ENCODE peak calls at places on chromosomes 13 and 19, in seven cellular contexts. One of them, this sample, is unnamed.

GRCh38 chr19:19342086-19343015 is 21.7 kb downstream of the MAU2 start:
- DNase-seq in adipocyte: peak; percentile 79
- DNase-seq in astrocyte of the cerebellum: peak; percentile 16
- DNase-seq in nucleus accumbens: no peak
- DNase-seq in ELR: peak; percentile 67
- DNase-seq in IMR-90: peak; percentile 46
- DNase-seq in activated effector memory CD4-positive, alpha-beta T cell treated with anti-CD3 and anti-CD28 coated beads, Interleukin-2, amount 50 U/mL, for 16 hours: peak; percentile 69
- DNase-seq in this sample: peak; percentile 20

GRCh38 chr13:106246817-106247216 is 288.6 kb downstream of the EFNB2 start:
- DNase-seq in ELR: no peak
- DNase-seq in adipocyte: no peak
- DNase-seq in activated effector memory CD4-positive, alpha-beta T cell treated with anti-CD3 and anti-CD28 coated beads, Interleukin-2, amount 50 U/mL, for 16 hours: no peak
- DNase-seq in nucleus accumbens: no peak
- DNase-seq in IMR-90: no peak
- DNase-seq in astrocyte of the cerebellum: no peak
- DNase-seq in this sample: no peak

GRCh38 chr19:33988601-33989000 is 183.7 kb upstream of the LSM14A start:
- DNase-seq in nucleus accumbens: no peak
- DNase-seq in astrocyte of the cerebellum: no peak
- DNase-seq in adipocyte: no peak
- DNase-seq in IMR-90: peak; percentile 1
- DNase-seq in ELR: peak; percentile 3
- DNase-seq in activated effector memory CD4-positive, alpha-beta T cell treated with anti-CD3 and anti-CD28 coated beads, Interleukin-2, amount 50 U/mL, for 16 hours: no peak
- DNase-seq in this sample: no peak

GRCh38 chr19:42114412-42114811 is 17.8 kb downstream of the POU2F2 start:
- DNase-seq in nucleus accumbens: no peak
- DNase-seq in astrocyte of the cerebellum: no peak
- DNase-seq in activated effector memory CD4-positive, alpha-beta T cell treated with anti-CD3 and anti-CD28 coated beads, Interleukin-2, amount 50 U/mL, for 16 hours: no peak
- DNase-seq in IMR-90: no peak
- DNase-seq in adipocyte: no peak
- DNase-seq in ELR: peak; percentile 40
- DNase-seq in this sample: peak; percentile 77

GRCh38 chr13:39888865-39889810 is 233.7 kb downstream of the COG6 start:
- DNase-seq in activated effector memory CD4-positive, alpha-beta T cell treated with anti-CD3 and anti-CD28 coated beads, Interleukin-2, amount 50 U/mL, for 16 hours: no peak
- DNase-seq in adipocyte: no peak
- DNase-seq in IMR-90: no peak
- DNase-seq in astrocyte of the cerebellum: no peak
- DNase-seq in nucleus accumbens: no peak
- DNase-seq in ELR: no peak
- DNase-seq in this sample: no peak

GRCh38 chr13:42545842-42546241 is 28.1 kb upstream of the TNFSF11 start:
- DNase-seq in IMR-90: no peak
- DNase-seq in astrocyte of the cerebellum: no peak
- DNase-seq in activated effector memory CD4-positive, alpha-beta T cell treated with anti-CD3 and anti-CD28 coated beads, Interleukin-2, amount 50 U/mL, for 16 hours: no peak
- DNase-seq in adipocyte: no peak
- DNase-seq in nucleus accumbens: no peak
- DNase-seq in ELR: no peak
- DNase-seq in this sample: no peak

GRCh38 chr19:38735257-38735686 is 9.0 kb downstream of the CAPN12 start:
- DNase-seq in astrocyte of the cerebellum: no peak
- DNase-seq in IMR-90: no peak
- DNase-seq in ELR: no peak
- DNase-seq in nucleus accumbens: no peak
- DNase-seq in adipocyte: no peak
- DNase-seq in activated effector memory CD4-positive, alpha-beta T cell treated with anti-CD3 and anti-CD28 coated beads, Interleukin-2, amount 50 U/mL, for 16 hours: peak; percentile 77
- DNase-seq in this sample: no peak

GRCh38 chr19:46850228-46851203 is at the start of gene AP2S1:
- DNase-seq in activated effector memory CD4-positive, alpha-beta T cell treated with anti-CD3 and anti-CD28 coated beads, Interleukin-2, amount 50 U/mL, for 16 hours: peak; percentile 97
- DNase-seq in IMR-90: peak; percentile 99
- DNase-seq in adipocyte: peak; percentile 99
- DNase-seq in ELR: peak; percentile 99
- DNase-seq in nucleus accumbens: peak; percentile 96
- DNase-seq in astrocyte of the cerebellum: peak; percentile 99
- DNase-seq in this sample: peak; percentile 95

GRCh38 chr13:103895835-103896520 is 829.8 kb upstream of the SLC10A2 start:
- DNase-seq in adipocyte: no peak
- DNase-seq in astrocyte of the cerebellum: no peak
- DNase-seq in nucleus accumbens: no peak
- DNase-seq in activated effector memory CD4-positive, alpha-beta T cell treated with anti-CD3 and anti-CD28 coated beads, Interleukin-2, amount 50 U/mL, for 16 hours: no peak
- DNase-seq in ELR: no peak
- DNase-seq in IMR-90: no peak
- DNase-seq in this sample: no peak

GRCh38 chr13:112943309-112944125 is 25.5 kb upstream of the MCF2L start:
- DNase-seq in IMR-90: peak; percentile 4
- DNase-seq in nucleus accumbens: peak; percentile 31
- DNase-seq in activated effector memory CD4-positive, alpha-beta T cell treated with anti-CD3 and anti-CD28 coated beads, Interleukin-2, amount 50 U/mL, for 16 hours: peak; percentile 74
- DNase-seq in astrocyte of the cerebellum: no peak
- DNase-seq in ELR: peak; percentile 47
- DNase-seq in adipocyte: peak; percentile 59
- DNase-seq in this sample: no peak

GRCh38 chr13:53112522-53112921 is 83.9 kb downstream of the OLFM4 start:
- DNase-seq in IMR-90: no peak
- DNase-seq in ELR: no peak
- DNase-seq in adipocyte: no peak
- DNase-seq in nucleus accumbens: no peak
- DNase-seq in activated effector memory CD4-positive, alpha-beta T cell treated with anti-CD3 and anti-CD28 coated beads, Interleukin-2, amount 50 U/mL, for 16 hours: no peak
- DNase-seq in astrocyte of the cerebellum: no peak
- DNase-seq in this sample: no peak

GRCh38 chr13:110123041-110123809 is 183.7 kb downstream of the COL4A1 start:
- DNase-seq in adipocyte: no peak
- DNase-seq in activated effector memory CD4-positive, alpha-beta T cell treated with anti-CD3 and anti-CD28 coated beads, Interleukin-2, amount 50 U/mL, for 16 hours: no peak
- DNase-seq in IMR-90: no peak
- DNase-seq in ELR: no peak
- DNase-seq in nucleus accumbens: no peak
- DNase-seq in astrocyte of the cerebellum: no peak
- DNase-seq in this sample: no peak

GRCh38 chr19:36032251-36033104 is at the start of gene CLIP3:
- DNase-seq in adipocyte: peak; percentile 90
- DNase-seq in ELR: peak; percentile 69
- DNase-seq in IMR-90: peak; percentile 62
- DNase-seq in activated effector memory CD4-positive, alpha-beta T cell treated with anti-CD3 and anti-CD28 coated beads, Interleukin-2, amount 50 U/mL, for 16 hours: peak; percentile 83
- DNase-seq in nucleus accumbens: peak; percentile 72
- DNase-seq in astrocyte of the cerebellum: peak; percentile 11
- DNase-seq in this sample: no peak

GRCh38 chr13:71625694-71626093 is 241.3 kb downstream of the DACH1 start:
- DNase-seq in adipocyte: no peak
- DNase-seq in IMR-90: peak; percentile 92
- DNase-seq in astrocyte of the cerebellum: no peak
- DNase-seq in activated effector memory CD4-positive, alpha-beta T cell treated with anti-CD3 and anti-CD28 coated beads, Interleukin-2, amount 50 U/mL, for 16 hours: no peak
- DNase-seq in ELR: peak; percentile 69
- DNase-seq in nucleus accumbens: no peak
- DNase-seq in this sample: no peak

GRCh38 chr13:40102854-40103253 is 447.4 kb downstream of the COG6 start:
- DNase-seq in ELR: peak; percentile 79
- DNase-seq in nucleus accumbens: no peak
- DNase-seq in IMR-90: peak; percentile 65
- DNase-seq in adipocyte: no peak
- DNase-seq in astrocyte of the cerebellum: no peak
- DNase-seq in activated effector memory CD4-positive, alpha-beta T cell treated with anti-CD3 and anti-CD28 coated beads, Interleukin-2, amount 50 U/mL, for 16 hours: peak; percentile 94
- DNase-seq in this sample: no peak

GRCh38 chr19:6097911-6098310 is 12.4 kb downstream of the RFX2 start:
- DNase-seq in activated effector memory CD4-positive, alpha-beta T cell treated with anti-CD3 and anti-CD28 coated beads, Interleukin-2, amount 50 U/mL, for 16 hours: no peak
- DNase-seq in astrocyte of the cerebellum: no peak
- DNase-seq in adipocyte: no peak
- DNase-seq in ELR: no peak
- DNase-seq in IMR-90: no peak
- DNase-seq in nucleus accumbens: no peak
- DNase-seq in this sample: no peak

GRCh38 chr13:93690139-93690538 is 463.5 kb downstream of the GPC6 start:
- DNase-seq in astrocyte of the cerebellum: peak; percentile 19
- DNase-seq in nucleus accumbens: no peak
- DNase-seq in IMR-90: peak; percentile 46
- DNase-seq in activated effector memory CD4-positive, alpha-beta T cell treated with anti-CD3 and anti-CD28 coated beads, Interleukin-2, amount 50 U/mL, for 16 hours: no peak
- DNase-seq in adipocyte: peak; percentile 69
- DNase-seq in ELR: peak; percentile 27
- DNase-seq in this sample: no peak

GRCh38 chr19:11849264-11849615 is 714 bp downstream of the ZNF439 start:
- DNase-seq in adipocyte: no peak
- DNase-seq in nucleus accumbens: no peak
- DNase-seq in ELR: no peak
- DNase-seq in IMR-90: no peak
- DNase-seq in astrocyte of the cerebellum: no peak
- DNase-seq in activated effector memory CD4-positive, alpha-beta T cell treated with anti-CD3 and anti-CD28 coated beads, Interleukin-2, amount 50 U/mL, for 16 hours: no peak
- DNase-seq in this sample: no peak

This sample was measured in NCI-H524 treated with DMSO at 0.1 percent for 48 hours.